ENCODE peak calls at places on chromosome 12, in eight cellular contexts. S is BE2C, M is brain microvascular endothelial cell, L is GM10248, D is RWPE1, P is astrocyte of the spinal cord, T is glutamatergic neuron, Y is Panc1. N is an unnamed sample.

GRCh38 chr12:24776856-24777255 is 172.0 kb downstream of the BCAT1 start:
- DNase-seq in T (no peak), S (no peak), D (no peak), P (no peak), M (no peak), Y (no peak), L (no peak), N (peak)

GRCh38 chr12:116454950-116455447 is 104.2 kb upstream of the MAP1LC3B2 start:
- DNase-seq in Y (peak), P (peak), M (peak), S (no peak), D (peak), T (no peak), L (no peak), N (peak)

GRCh38 chr12:74537126-74537706 is 419 bp upstream of the ATXN7L3B start:
- DNase-seq in T (no peak), L (peak), Y (peak), D (peak), P (no peak), S (no peak), M (peak), N (peak)

GRCh38 chr12:1822699-1823098 is 2.3 kb downstream of the LRTM2 start:
- DNase-seq in L (no peak), D (no peak), M (no peak), Y (no peak), T (no peak), P (no peak), S (no peak), N (no peak)

GRCh38 chr12:95096852-95097251 is 23.4 kb upstream of the NR2C1 start:
- DNase-seq in Y (no peak), D (no peak), T (no peak), S (no peak), P (peak), M (no peak), L (no peak), N (no peak)

GRCh38 chr12:54126696-54127537 is 61.9 kb downstream of the SMUG1 start:
- DNase-seq in D (no peak), Y (no peak), L (no peak), T (no peak), P (peak), S (peak), M (no peak), N (peak)

GRCh38 chr12:3697311-3697870 is 55.5 kb downstream of the CRACR2A start:
- DNase-seq in S (no peak), D (no peak), P (no peak), L (no peak), T (no peak), M (no peak), Y (no peak), N (no peak)

GRCh38 chr12:19177754-19178153 is 48.2 kb downstream of the PLEKHA5 start:
- DNase-seq in P (peak), L (no peak), S (no peak), D (no peak), Y (no peak), M (no peak), T (no peak), N (no peak)

GRCh38 chr12:113407931-113408585 is 4.4 kb upstream of the SDS start:
- DNase-seq in L (no peak), Y (no peak), T (no peak), S (no peak), D (no peak), M (peak), P (peak), N (peak)

GRCh38 chr12:66188584-66189475 is at the start of gene IRAK3:
- DNase-seq in L (peak), T (peak), D (peak), Y (no peak), P (peak), M (no peak), S (peak), N (no peak)

GRCh38 chr12:131167334-131167733 is 213.6 kb downstream of the ADGRD1 start:
- DNase-seq in P (no peak), D (no peak), S (no peak), L (no peak), Y (no peak), M (no peak), T (no peak), N (peak)

GRCh38 chr12:19451196-19451595 is 11.9 kb downstream of the AEBP2 start:
- DNase-seq in S (peak), M (peak), P (no peak), T (no peak), D (no peak), Y (no peak), L (no peak), N (no peak)

GRCh38 chr12:7716391-7716790 is 5.2 kb downstream of the DPPA3 start:
- DNase-seq in Y (no peak), M (no peak), L (no peak), T (no peak), S (no peak), P (no peak), D (peak), N (peak)

GRCh38 chr12:32400114-32400672 is 835 bp downstream of the FGD4 start:
- DNase-seq in S (no peak), M (no peak), L (no peak), Y (no peak), P (no peak), D (peak), T (no peak), N (peak)

GRCh38 chr12:124336742-124337520 is 42.0 kb downstream of the RFLNA start:
- DNase-seq in M (no peak), S (no peak), Y (no peak), L (no peak), D (no peak), P (no peak), T (no peak), N (no peak)

GRCh38 chr12:88931598-88931997 is 351.3 kb upstream of the KITLG start:
- DNase-seq in P (no peak), L (no peak), D (no peak), T (no peak), M (no peak), S (no peak), Y (no peak), N (no peak)

GRCh38 chr12:101697930-101698781 is 716 bp downstream of the CHPT1 start:
- DNase-seq in L (peak), T (no peak), P (peak), S (peak), Y (no peak), M (peak), D (peak), N (peak)

GRCh38 chr12:60195483-60195882 is 599.7 kb downstream of the SLC16A7 start:
- DNase-seq in L (no peak), P (no peak), D (no peak), M (no peak), Y (no peak), T (no peak), S (no peak), N (no peak)

GRCh38 chr12:82176761-82177490 is 181.3 kb downstream of the CCDC59 start:
- DNase-seq in S (no peak), P (peak), D (no peak), Y (no peak), M (peak), L (no peak), T (no peak), N (no peak)

GRCh38 chr12:96033549-96034389 is 1.6 kb downstream of the LTA4H start:
- DNase-seq in T (no peak), Y (no peak), M (no peak), P (no peak), S (no peak), D (no peak), L (no peak), N (peak)

GRCh38 chr12:116559330-116560080 is at the start of gene MAP1LC3B2:
- DNase-seq in D (peak), P (peak), S (no peak), T (no peak), M (peak), Y (no peak), L (peak), N (peak)

GRCh38 chr12:104370989-104371870 is 67.7 kb downstream of the EID3 start:
- DNase-seq in S (no peak), D (peak), P (peak), L (no peak), M (peak), Y (no peak), T (no peak), N (peak)

GRCh38 chr12:2212971-2213869 is 160.4 kb downstream of the CACNA1C start:
- DNase-seq in T (no peak), P (peak), M (no peak), Y (no peak), L (no peak), S (peak), D (no peak), N (no peak)

GRCh38 chr12:119363037-119363436 is 28.5 kb downstream of the CCDC60 start:
- DNase-seq in T (no peak), L (no peak), Y (no peak), P (no peak), D (no peak), M (no peak), S (no peak), N (no peak)

GRCh38 chr12:89351489-89352241 is 636 bp downstream of the DUSP6 start:
- DNase-seq in T (peak), M (no peak), Y (no peak), D (no peak), L (peak), S (peak), P (no peak), N (no peak)

GRCh38 chr12:8829128-8829524 is 6.7 kb downstream of the A2ML1 start:
- DNase-seq in T (no peak), S (no peak), P (no peak), M (no peak), L (no peak), D (no peak), Y (no peak), N (no peak)

GRCh38 chr12:114669501-114670256 is 14.3 kb downstream of the TBX3 start:
- DNase-seq in Y (no peak), M (no peak), P (peak), S (peak), L (no peak), D (no peak), T (no peak), N (no peak)

GRCh38 chr12:7129647-7130536 is at the start of gene CLSTN3:
- DNase-seq in P (peak), D (peak), M (peak), Y (no peak), L (peak), S (peak), T (peak), N (peak)

GRCh38 chr12:60173213-60174170 is 577.7 kb downstream of the SLC16A7 start:
- DNase-seq in M (no peak), P (no peak), Y (no peak), S (no peak), D (no peak), L (no peak), T (peak), N (no peak)

DNA sequence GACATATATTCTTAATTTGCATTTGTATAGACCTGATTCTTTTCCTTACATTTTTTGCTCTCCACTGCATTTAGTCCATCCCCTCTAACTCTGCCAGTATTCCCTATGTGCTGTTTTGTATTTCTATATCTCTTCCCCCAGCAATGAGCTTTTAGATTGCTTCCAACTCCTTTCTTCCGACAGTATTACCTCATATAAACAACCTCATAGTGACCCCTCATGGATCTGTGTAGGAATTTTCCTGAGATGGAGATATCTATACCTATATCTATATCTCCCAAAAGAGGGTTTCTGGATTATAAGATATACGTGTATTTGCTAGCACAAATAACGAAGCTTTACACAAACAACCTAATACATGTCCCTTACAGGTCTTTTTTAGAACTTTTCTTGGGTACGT is 161.9 kb downstream of the CRADD start:
- DNase-seq in L (no peak), D (peak), S (no peak), T (no peak), P (no peak), M (no peak), Y (no peak), N (peak)
- TF ChIP-seq CTCF in L (no peak), D (no peak), S (no peak), T (no peak), P (no peak), M (no peak), Y (no peak), N (peak)

GRCh38 chr12:56448860-56449621 is at the start of gene TIMELESS:
- DNase-seq in D (peak), T (peak), L (peak), P (peak), Y (peak), S (peak), M (peak), N (peak)
- TF ChIP-seq CTCF in D (no peak), T (no peak), L (no peak), P (no peak), Y (no peak), S (no peak), M (no peak), N (no peak)

DNA sequence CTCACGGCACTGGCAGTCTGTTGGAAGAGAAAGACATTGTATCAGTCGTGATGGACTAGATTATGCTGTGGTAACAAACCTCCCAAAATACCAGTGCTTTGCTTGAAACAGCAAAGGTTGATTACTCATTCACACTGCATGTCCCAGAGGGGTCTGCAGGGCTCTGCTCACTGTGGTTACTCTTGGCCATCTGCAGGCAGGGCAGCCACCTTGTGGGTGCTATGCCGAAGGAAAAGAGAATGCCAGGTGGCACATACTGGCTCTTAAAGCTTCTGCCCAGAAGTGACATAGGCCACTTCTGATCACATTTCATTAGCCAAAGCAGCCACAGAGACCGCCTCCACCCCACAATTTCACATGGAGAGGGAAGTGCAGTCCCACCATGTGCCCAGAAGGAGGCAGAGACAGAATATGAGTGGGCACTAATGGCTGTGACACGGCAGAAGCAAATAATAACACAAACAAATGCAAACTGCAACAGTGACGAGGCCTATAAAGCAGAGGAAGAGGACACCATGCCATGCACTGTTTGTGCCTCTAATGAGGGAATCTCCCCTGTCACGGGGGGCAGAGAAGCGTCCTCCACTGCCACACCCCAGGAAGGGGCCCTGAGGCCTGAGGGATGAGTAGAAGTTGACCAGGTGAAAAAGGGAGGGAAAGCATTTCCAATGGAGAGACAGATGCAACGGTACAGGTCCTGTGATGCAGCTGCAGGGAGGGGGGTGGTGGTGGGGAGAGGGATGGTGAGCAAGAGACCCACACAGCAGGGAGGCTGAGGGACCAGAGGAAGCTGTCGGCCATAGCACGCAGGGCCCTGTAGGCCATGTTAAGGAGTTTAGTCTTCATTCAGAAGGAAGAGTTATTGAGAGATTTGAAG is 51.7 kb upstream of the KICS2 start:
- DNase-seq in T (peak), P (no peak), L (peak), D (no peak), S (peak), M (peak), Y (no peak), N (peak)
- TF ChIP-seq CTCF in T (peak), P (peak), L (peak), D (no peak), S (peak), M (peak), Y (peak), N (peak)

DNA sequence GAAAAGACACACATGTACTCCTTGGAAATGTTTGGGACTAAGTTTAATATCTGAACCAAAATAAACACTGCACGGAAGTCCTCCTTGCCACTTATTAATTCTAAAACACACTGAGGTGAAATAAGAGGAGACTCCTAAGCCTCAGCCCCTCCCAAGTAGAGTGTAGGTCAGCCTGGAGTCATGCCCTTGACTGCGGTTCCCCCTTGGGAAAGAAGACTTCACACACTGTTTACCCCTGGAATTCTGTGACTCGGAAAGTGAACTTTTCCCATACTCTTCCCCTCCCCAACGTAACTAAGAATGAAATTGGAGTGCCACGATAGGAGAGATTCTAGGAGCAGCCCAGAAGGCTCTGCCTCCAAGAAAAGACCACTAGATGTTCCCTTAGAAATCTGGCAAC is 8.6 kb upstream of the TFCP2 start:
- DNase-seq in L (no peak), S (no peak), M (no peak), Y (no peak), T (no peak), P (no peak), D (no peak), N (no peak)
- TF ChIP-seq CTCF in L (no peak), S (no peak), M (no peak), Y (no peak), T (no peak), P (no peak), D (no peak), N (no peak)

GRCh38 chr12:79691299-79692248 is 810 bp upstream of the PAWR start:
- DNase-seq in M (peak), S (no peak), L (peak), D (peak), T (no peak), P (peak), Y (peak), N (peak)

GRCh38 chr12:79690606-79691298 is at the start of gene PAWR:
- DNase-seq in Y (no peak), L (peak), T (peak), P (peak), S (peak), M (peak), D (peak), N (peak)

GRCh38 chr12:79690156-79690605 is 583 bp downstream of the PAWR start:
- DNase-seq in T (peak), M (peak), D (no peak), L (no peak), S (peak), P (no peak), Y (no peak), N (no peak)

GRCh38 chr12:79692249-79692619 is 1.5 kb upstream of the PAWR start:
- DNase-seq in L (no peak), T (no peak), S (no peak), M (no peak), D (no peak), Y (no peak), P (no peak), N (no peak)

GRCh38 chr12:79692860-79693605 is 2.3 kb upstream of the PAWR start:
- DNase-seq in M (no peak), P (peak), T (no peak), S (no peak), L (no peak), D (no peak), Y (no peak), N (peak)
- TF ChIP-seq CTCF in M (no peak), P (no peak), T (no peak), S (no peak), L (no peak), D (no peak), Y (no peak), N (no peak)

DNA sequence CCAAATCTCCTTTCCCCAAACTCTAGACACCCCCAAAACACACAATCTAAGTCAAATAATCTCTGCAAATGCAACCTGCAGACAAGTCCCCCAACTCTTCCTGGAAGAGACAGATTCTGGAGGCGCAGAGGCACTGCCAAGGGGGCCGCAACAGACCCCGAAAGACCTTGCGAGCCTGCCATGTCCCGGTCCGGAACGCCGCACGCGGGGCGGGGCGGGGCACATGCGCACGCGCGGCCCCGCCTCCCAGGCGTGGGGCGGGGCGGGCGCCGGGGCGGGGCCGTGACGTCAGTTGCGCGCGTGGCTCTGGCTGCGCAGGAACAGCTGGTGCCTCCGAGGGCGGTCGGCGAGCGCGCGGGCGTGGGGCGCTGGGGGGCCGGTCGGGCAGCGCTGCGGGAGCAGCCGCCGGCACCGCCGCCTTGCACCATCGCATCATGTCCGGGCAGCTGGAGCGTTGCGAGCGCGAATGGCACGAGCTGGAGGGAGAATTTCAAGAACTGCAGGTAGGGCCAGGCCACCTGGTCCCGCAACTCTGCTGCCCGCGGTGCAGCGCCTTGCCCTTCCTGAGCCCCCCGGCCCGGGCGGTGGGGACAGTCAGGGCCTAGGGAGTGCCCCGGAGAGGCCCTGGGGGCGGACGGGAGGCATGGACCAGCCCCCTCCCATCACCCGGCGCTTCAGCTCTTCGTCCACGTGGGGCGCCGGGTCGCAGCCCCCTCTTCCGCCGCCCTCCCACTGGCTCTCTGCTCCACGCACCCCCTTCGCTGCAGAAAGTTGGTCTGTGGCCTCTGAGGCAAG is at the start of gene TMEM120B:
- DNase-seq in P (peak), D (peak), Y (no peak), M (peak), S (peak), T (peak), L (peak), N (peak)
- TF ChIP-seq CTCF in P (peak), D (no peak), Y (no peak), M (peak), S (peak), T (peak), L (no peak), N (no peak)

N was measured in MCF 10A.